ENCODE peak calls at places on chromosomes 13 and 19, in five cellular contexts. K is HepG2, J is HCT116, G is GM12878, O is K562. E is an unnamed sample.

GRCh38 chr19:18500376-18500775 is 21.5 kb downstream of the ELL start:
- DNase-seq in J (no peak), K (no peak), G (no peak), O (no peak), E (no peak)

GRCh38 chr13:44140146-44140545 is 233.5 kb upstream of the SERP2 start:
- DNase-seq in K (peak), G (no peak), J (no peak), O (no peak), E (no peak)

GRCh38 chr13:102033316-102033715 is 368.5 kb downstream of the FGF14 start:
- DNase-seq in G (no peak), J (no peak), O (no peak), K (no peak), E (no peak)

GRCh38 chr19:11692127-11692790 is 46.5 kb downstream of the ZNF823 start:
- DNase-seq in O (no peak), J (no peak), G (no peak), K (peak), E (no peak)

GRCh38 chr13:79491715-79492114 is 10.8 kb downstream of the NDFIP2 start:
- DNase-seq in O (no peak), J (no peak), K (no peak), G (no peak), E (no peak)

GRCh38 chr13:50509771-50510441 is 333.6 kb downstream of the DLEU7 start:
- DNase-seq in K (no peak), G (no peak), O (no peak), J (no peak), E (no peak)

GRCh38 chr19:6271251-6271650 is 8.5 kb downstream of the MLLT1 start:
- DNase-seq in K (no peak), G (no peak), O (peak), J (no peak), E (no peak)

GRCh38 chr13:46386996-46387851 is at the start of gene RUBCNL:
- DNase-seq in O (no peak), J (peak), K (no peak), G (no peak), E (peak)

GRCh38 chr13:59674616-59675015 is 489.1 kb downstream of the DIAPH3 start:
- DNase-seq in K (no peak), O (no peak), G (no peak), J (no peak), E (no peak)

GRCh38 chr13:39516140-39516539 is 86.9 kb downstream of the LHFPL6 start:
- DNase-seq in J (no peak), G (no peak), O (no peak), K (no peak), E (no peak)

GRCh38 chr19:33406521-33407139 is 33.1 kb downstream of the CEBPG start:
- DNase-seq in O (peak), K (peak), G (no peak), J (peak), E (peak)

GRCh38 chr19:4327252-4327876 is 11.3 kb downstream of the STAP2 start:
- DNase-seq in O (peak), J (no peak), G (no peak), K (no peak), E (peak)

GRCh38 chr13:40974460-40975407 is 44.4 kb downstream of the ELF1 start:
- DNase-seq in K (peak), G (no peak), J (peak), O (peak), E (no peak)

GRCh38 chr13:94427313-94427712 is 52.2 kb downstream of the DCT start:
- DNase-seq in G (no peak), K (no peak), J (no peak), O (no peak), E (no peak)

GRCh38 chr19:35556846-35557538 is 6.5 kb downstream of the ATP4A start:
- DNase-seq in G (no peak), O (no peak), K (no peak), J (no peak), E (no peak)

GRCh38 chr19:455031-455705 is 5.7 kb downstream of the SHC2 start:
- DNase-seq in O (no peak), G (no peak), J (no peak), K (no peak), E (no peak)

GRCh38 chr19:458091-459042 is 2.5 kb downstream of the SHC2 start:
- DNase-seq in G (no peak), J (no peak), K (no peak), O (no peak), E (no peak)

GRCh38 chr19:457636-458035 is 3.2 kb downstream of the SHC2 start:
- DNase-seq in J (no peak), G (no peak), O (no peak), K (no peak), E (no peak)

GRCh38 chr19:456547-457110 is 4.2 kb downstream of the SHC2 start:
- DNase-seq in O (no peak), G (no peak), K (no peak), J (no peak), E (no peak)

GRCh38 chr19:455851-456546 is 4.8 kb downstream of the SHC2 start:
- DNase-seq in K (no peak), J (no peak), G (no peak), O (no peak), E (no peak)
- TF ChIP-seq EZH2 in K (no peak), J (no peak), G (no peak), O (no peak), E (no peak)

GRCh38 chr13:27263438-27263837 is 7.2 kb upstream of the RASL11A start:
- DNase-seq in K (no peak), G (no peak), J (no peak), O (no peak), E (no peak)

GRCh38 chr13:27266937-27267336 is 3.7 kb upstream of the RASL11A start:
- DNase-seq in G (no peak), J (no peak), K (no peak), O (no peak), E (no peak)

GRCh38 chr13:27264648-27265047 is 6.0 kb upstream of the RASL11A start:
- DNase-seq in J (no peak), K (no peak), O (no peak), G (no peak), E (no peak)

GRCh38 chr13:27262546-27262945 is 8.1 kb upstream of the RASL11A start:
- DNase-seq in J (no peak), G (no peak), K (no peak), O (no peak), E (no peak)

DNA sequence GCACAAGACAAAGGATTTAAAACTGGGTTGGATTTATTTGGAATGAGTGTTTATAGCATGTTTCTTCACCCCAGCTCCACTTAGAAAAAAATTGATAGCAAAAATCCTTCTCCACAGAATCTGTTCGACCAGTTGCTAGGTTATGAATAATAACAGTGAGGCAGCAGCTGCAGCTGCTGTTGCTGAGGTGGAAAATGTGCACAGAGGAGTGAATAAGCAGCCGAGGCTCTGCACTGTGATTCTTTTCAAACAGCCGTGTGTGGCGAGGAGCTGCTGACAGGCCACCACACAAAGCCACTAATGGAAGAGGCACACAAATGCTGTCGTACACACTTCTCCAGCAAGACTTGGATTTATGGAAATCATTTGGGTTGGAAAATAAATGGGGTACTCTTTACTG is 6.4 kb upstream of the RASL11A start:
- DNase-seq in K (no peak), J (no peak), G (no peak), O (no peak), E (no peak)
- TF ChIP-seq JUND in K (no peak), J (no peak), G (no peak), O (no peak), E (no peak)

DNA sequence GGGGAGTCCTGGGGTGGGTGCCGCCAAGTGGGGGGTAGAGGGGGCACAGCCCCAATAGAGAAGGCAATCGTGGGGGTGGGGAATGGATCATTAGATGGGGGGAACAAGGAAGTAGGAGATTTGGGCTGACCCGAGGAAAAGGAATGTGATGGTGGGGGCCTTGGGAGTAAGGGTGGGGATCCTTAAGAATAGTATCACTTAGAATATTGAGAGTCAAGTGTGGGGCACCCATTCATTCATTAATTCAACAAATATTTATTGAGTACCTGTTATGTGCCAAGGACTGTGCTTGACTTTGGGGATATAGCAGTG is 641 bp downstream of the PPP5C start:
- DNase-seq in O (no peak), K (no peak), G (no peak), J (no peak), E (no peak)
- H3K27ac ChIP-seq in O (peak), K (no peak), G (peak), J (peak), E (no peak)

GRCh38 chr19:58166708-58167280 is 16.1 kb upstream of the ZNF274 start:
- DNase-seq in J (no peak), O (no peak), G (no peak), K (no peak), E (no peak)

GRCh38 chr19:58166268-58166667 is 15.7 kb upstream of the ZNF329 start:
- DNase-seq in G (no peak), O (no peak), J (no peak), K (no peak), E (no peak)

GRCh38 chr19:58170860-58171259 is 12.0 kb upstream of the ZNF274 start:
- DNase-seq in J (no peak), G (no peak), O (no peak), K (no peak), E (no peak)
- TF ChIP-seq EZH2 in J (no peak), G (no peak), O (no peak), K (no peak), E (no peak)

GRCh38 chr13:28794370-28794769 is 25.8 kb upstream of the MTUS2 start:
- DNase-seq in O (no peak), G (no peak), K (peak), J (no peak), E (no peak)
- TF ChIP-seq JUND in O (no peak), G (no peak), K (no peak), J (no peak), E (no peak)

DNA sequence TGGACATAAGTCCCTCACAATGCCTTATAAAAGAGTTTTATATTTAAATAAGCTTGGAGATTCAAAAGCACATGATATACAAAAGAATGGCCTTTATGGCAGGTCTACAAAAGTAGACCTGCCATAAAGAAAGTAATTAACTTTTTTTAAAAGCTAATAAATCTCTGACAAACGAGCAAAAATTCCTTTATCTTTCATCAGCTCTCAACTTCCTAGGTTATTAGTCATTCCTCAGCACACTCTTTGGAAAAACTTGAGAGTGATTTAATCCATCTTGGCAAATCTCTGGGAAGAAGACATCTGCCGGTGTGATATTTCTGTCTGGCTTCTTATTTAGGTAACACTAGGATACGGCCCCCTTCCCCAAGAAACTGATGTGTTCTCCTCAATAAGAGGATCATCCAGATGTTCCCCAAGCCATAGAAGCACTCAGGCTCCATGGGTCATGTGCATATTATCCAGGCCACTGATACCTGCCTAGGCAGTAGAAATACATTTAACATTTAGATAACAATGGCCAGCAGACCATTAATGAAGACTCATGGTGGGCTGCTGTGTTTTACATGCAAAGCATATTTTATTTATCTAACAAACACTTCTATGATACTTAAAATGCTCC is 372.7 kb downstream of the LIG4 start:
- DNase-seq in K (no peak), O (no peak), G (no peak), J (no peak), E (no peak)
- H3K27ac ChIP-seq in K (no peak), O (no peak), G (no peak), J (no peak), E (no peak)

DNA sequence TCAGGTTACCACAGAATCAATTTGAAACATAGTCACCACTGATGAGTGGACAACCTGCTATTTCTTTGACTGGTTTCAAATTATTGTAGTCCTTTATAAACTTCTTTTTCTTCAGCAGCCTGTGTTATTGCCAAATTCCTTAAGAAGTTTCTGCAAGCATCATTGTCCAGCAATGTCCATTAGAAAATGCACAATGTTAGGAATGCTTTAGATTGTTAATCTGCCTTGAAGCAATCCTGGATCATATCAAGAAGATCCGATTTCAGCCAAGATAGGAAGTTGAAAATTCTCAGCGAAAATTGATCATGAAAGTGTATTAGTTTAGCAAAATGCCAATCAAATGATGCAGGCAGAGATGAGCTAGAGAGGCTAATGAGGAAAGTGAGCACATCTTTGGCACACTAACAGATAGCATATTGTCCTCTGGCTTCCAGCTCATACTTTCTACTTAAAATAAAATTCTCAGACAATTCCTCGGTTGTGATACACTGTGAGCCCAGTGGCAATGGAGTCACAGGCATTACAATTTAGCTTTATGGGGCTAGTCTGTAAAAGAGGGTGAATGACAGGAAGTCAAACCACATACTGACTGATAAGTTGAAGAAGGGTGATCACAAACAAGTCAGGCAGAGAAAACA is 270.5 kb downstream of the SLITRK6 start:
- DNase-seq in O (no peak), K (no peak), G (no peak), J (no peak), E (no peak)
- TF ChIP-seq EZH2 in O (no peak), K (no peak), G (no peak), J (no peak), E (no peak)